ENCODE peak calls at places on chromosomes 13 and 19, in four cellular contexts. One of them, this sample, is unnamed.

GRCh38 chr19:55041627-55042343 is 3.7 kb upstream of the GP6 start:
- DNase-seq in body of pancreas: no peak
- DNase-seq in A549: no peak
- DNase-seq in heart right ventricle: no peak
- DNase-seq in this sample: no peak

GRCh38 chr13:74246398-74246975 is 112.3 kb upstream of the KLF12 start:
- DNase-seq in body of pancreas: no peak
- DNase-seq in A549: no peak
- DNase-seq in heart right ventricle: no peak
- DNase-seq in this sample: no peak

GRCh38 chr19:30696514-30696913 is 324.3 kb downstream of the ZNF536 start:
- DNase-seq in body of pancreas: peak; percentile 68
- DNase-seq in A549: peak; percentile 78
- DNase-seq in heart right ventricle: no peak
- DNase-seq in this sample: peak; percentile 34

GRCh38 chr13:23921451-23921888 is 24.2 kb upstream of the C1QTNF9B start:
- DNase-seq in body of pancreas: peak; percentile 15
- DNase-seq in A549: peak; percentile 16
- DNase-seq in heart right ventricle: no peak
- DNase-seq in this sample: peak; percentile 21

GRCh38 chr13:50365683-50366391 is 350.6 kb downstream of the KCNRG start:
- DNase-seq in body of pancreas: peak; percentile 62
- DNase-seq in A549: peak; percentile 59
- DNase-seq in heart right ventricle: no peak
- DNase-seq in this sample: peak; percentile 91

GRCh38 chr13:30108913-30109237 is 198.5 kb downstream of the KATNAL1 start:
- DNase-seq in body of pancreas: peak; percentile 91
- DNase-seq in A549: no peak
- DNase-seq in heart right ventricle: no peak
- DNase-seq in this sample: no peak

GRCh38 chr13:45238945-45239795 is 38.3 kb upstream of the KCTD4 start:
- DNase-seq in body of pancreas: no peak
- DNase-seq in A549: no peak
- DNase-seq in heart right ventricle: no peak
- DNase-seq in this sample: no peak

GRCh38 chr13:45691251-45691650 is 10.9 kb upstream of the CBY2 start:
- DNase-seq in body of pancreas: no peak
- DNase-seq in A549: no peak
- DNase-seq in heart right ventricle: no peak
- DNase-seq in this sample: no peak

GRCh38 chr19:48751835-48752510 is 468 bp downstream of the FUT1 start:
- DNase-seq in body of pancreas: no peak
- DNase-seq in A549: no peak
- DNase-seq in heart right ventricle: no peak
- DNase-seq in this sample: no peak

GRCh38 chr13:82458169-82458568 is 1424.1 kb downstream of the SLITRK1 start:
- DNase-seq in body of pancreas: no peak
- DNase-seq in A549: no peak
- DNase-seq in heart right ventricle: no peak
- DNase-seq in this sample: peak; percentile 52

GRCh38 chr13:66574606-66575005 is 655.5 kb downstream of the PCDH9 start:
- DNase-seq in body of pancreas: no peak
- DNase-seq in A549: no peak
- DNase-seq in heart right ventricle: no peak
- DNase-seq in this sample: no peak

GRCh38 chr19:3464797-3465235 is 15.5 kb downstream of the SMIM24 start:
- DNase-seq in body of pancreas: no peak
- DNase-seq in A549: peak; percentile 42
- DNase-seq in heart right ventricle: no peak
- DNase-seq in this sample: no peak

GRCh38 chr19:42386974-42387707 is 3.0 kb downstream of the CNFN start:
- DNase-seq in body of pancreas: peak; percentile 64
- DNase-seq in A549: peak; percentile 95
- DNase-seq in heart right ventricle: peak; percentile 67
- DNase-seq in this sample: peak; percentile 64

GRCh38 chr13:112462408-112462807 is 86.3 kb downstream of the SPACA7 start:
- DNase-seq in body of pancreas: no peak
- DNase-seq in A549: no peak
- DNase-seq in heart right ventricle: no peak
- DNase-seq in this sample: no peak

GRCh38 chr19:4139614-4140236 is 13.7 kb upstream of the CREB3L3 start:
- DNase-seq in body of pancreas: peak; percentile 76
- DNase-seq in A549: peak; percentile 72
- DNase-seq in heart right ventricle: peak; percentile 87
- DNase-seq in this sample: peak; percentile 76

GRCh38 chr19:48390188-48391099 is 907 bp downstream of the KDELR1 start:
- DNase-seq in body of pancreas: peak; percentile 72
- DNase-seq in A549: peak; percentile 64
- DNase-seq in heart right ventricle: peak; percentile 74
- DNase-seq in this sample: peak; percentile 57

GRCh38 chr13:111005364-111005763 is 90.5 kb upstream of the ANKRD10 start:
- DNase-seq in body of pancreas: no peak
- DNase-seq in A549: peak; percentile 31
- DNase-seq in heart right ventricle: no peak
- DNase-seq in this sample: no peak

GRCh38 chr13:69474286-69474685 is 633.3 kb upstream of the ATXN8OS start:
- DNase-seq in body of pancreas: no peak
- DNase-seq in A549: no peak
- DNase-seq in heart right ventricle: no peak
- DNase-seq in this sample: no peak

GRCh38 chr19:12789098-12789903 is 2.0 kb upstream of the JUNB start:
- DNase-seq in body of pancreas: no peak
- DNase-seq in A549: peak; percentile 53
- DNase-seq in heart right ventricle: no peak
- DNase-seq in this sample: peak; percentile 37

GRCh38 chr13:104006625-104007061 is 940.4 kb upstream of the SLC10A2 start:
- DNase-seq in body of pancreas: no peak
- DNase-seq in A549: no peak
- DNase-seq in heart right ventricle: no peak
- DNase-seq in this sample: no peak

GRCh38 chr13:29165840-29166239 is 345.7 kb downstream of the MTUS2 start:
- DNase-seq in body of pancreas: no peak
- DNase-seq in A549: no peak
- DNase-seq in heart right ventricle: no peak
- DNase-seq in this sample: no peak

GRCh38 chr13:78102121-78102677 is 183.6 kb upstream of the EDNRB start:
- DNase-seq in body of pancreas: peak; percentile 56
- DNase-seq in A549: peak; percentile 14
- DNase-seq in heart right ventricle: peak; percentile 15
- DNase-seq in this sample: peak; percentile 78

GRCh38 chr13:20188649-20189553 is 3.8 kb downstream of the GJB2 start:
- DNase-seq in body of pancreas: peak; percentile 20
- DNase-seq in A549: peak; percentile 33
- DNase-seq in heart right ventricle: no peak
- DNase-seq in this sample: no peak

GRCh38 chr13:55266644-55267043 is 1874.1 kb upstream of the PRR20A start:
- DNase-seq in body of pancreas: no peak
- DNase-seq in A549: no peak
- DNase-seq in heart right ventricle: no peak
- DNase-seq in this sample: no peak

GRCh38 chr19:53332484-53332883 is 1.1 kb upstream of the ZNF845 start:
- DNase-seq in body of pancreas: no peak
- DNase-seq in A549: no peak
- DNase-seq in heart right ventricle: no peak
- DNase-seq in this sample: no peak

GRCh38 chr13:19601749-19602725 is 31.4 kb upstream of the MPHOSPH8 start:
- DNase-seq in body of pancreas: peak; percentile 32
- DNase-seq in A549: peak; percentile 53
- DNase-seq in heart right ventricle: peak; percentile 38
- DNase-seq in this sample: peak; percentile 38

DNA sequence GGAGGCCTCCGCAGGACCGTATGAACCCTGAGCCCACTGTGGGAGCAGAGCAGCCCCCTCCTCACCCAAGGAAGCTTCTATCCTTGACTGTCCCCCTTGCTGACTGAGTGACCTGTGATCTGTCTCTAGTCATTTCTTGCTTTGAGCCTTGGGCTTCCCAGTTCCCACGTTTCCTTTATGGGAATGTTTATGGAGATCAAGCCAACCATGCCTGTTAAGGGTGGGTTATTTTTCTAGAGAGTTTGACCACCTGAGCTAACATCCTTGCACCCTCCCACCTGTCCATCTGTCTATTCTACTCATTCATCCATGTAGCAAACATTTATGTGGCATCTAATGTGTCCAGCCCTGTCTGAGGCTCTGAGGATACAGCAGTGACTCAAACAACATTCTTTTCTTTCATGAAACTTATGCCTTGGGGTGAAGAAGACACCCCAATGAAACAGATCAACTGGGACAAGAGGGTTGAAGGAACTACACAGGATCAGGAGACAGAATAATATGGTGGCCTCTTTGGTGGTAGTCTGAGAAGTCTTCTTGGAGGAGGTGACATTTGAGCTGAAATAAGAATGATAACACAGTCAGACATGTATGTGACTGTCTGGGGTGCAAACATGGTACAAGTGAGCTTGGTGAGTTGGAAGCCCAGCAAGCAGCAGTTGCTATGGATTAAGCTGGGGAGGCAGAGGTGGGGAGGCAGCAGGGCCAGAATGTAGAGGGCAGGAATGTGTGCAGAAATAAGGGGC is 30.5 kb downstream of the CERS4 start:
- DNase-seq in body of pancreas: no peak
- DNase-seq in A549: no peak
- DNase-seq in heart right ventricle: no peak
- DNase-seq in this sample: no peak
- H3K4me1 ChIP-seq in body of pancreas: peaks cover 71% of the 10 kb centered on the region
- H3K4me1 ChIP-seq in A549: no peaks in the 10 kb centered on the region
- H3K4me1 ChIP-seq in heart right ventricle: peaks cover 32% of the 10 kb centered on the region
- H3K4me1 ChIP-seq in this sample: peaks cover 10% of the 10 kb centered on the region

GRCh38 chr19:45883586-45883880 is 2.4 kb downstream of the IRF2BP1 start:
- DNase-seq in body of pancreas: no peak
- DNase-seq in A549: no peak
- DNase-seq in heart right ventricle: no peak
- DNase-seq in this sample: no peak

GRCh38 chr19:45883881-45884681 is 1.9 kb downstream of the IRF2BP1 start:
- DNase-seq in body of pancreas: no peak
- DNase-seq in A549: no peak
- DNase-seq in heart right ventricle: no peak
- DNase-seq in this sample: no peak

GRCh38 chr19:45881909-45882528 is 3.9 kb downstream of the IRF2BP1 start:
- DNase-seq in body of pancreas: peak; percentile 90
- DNase-seq in A549: no peak
- DNase-seq in heart right ventricle: no peak
- DNase-seq in this sample: no peak

GRCh38 chr19:45881082-45881908 is 4.6 kb downstream of the IRF2BP1 start:
- DNase-seq in body of pancreas: peak; percentile 77
- DNase-seq in A549: no peak
- DNase-seq in heart right ventricle: no peak
- DNase-seq in this sample: no peak

DNA sequence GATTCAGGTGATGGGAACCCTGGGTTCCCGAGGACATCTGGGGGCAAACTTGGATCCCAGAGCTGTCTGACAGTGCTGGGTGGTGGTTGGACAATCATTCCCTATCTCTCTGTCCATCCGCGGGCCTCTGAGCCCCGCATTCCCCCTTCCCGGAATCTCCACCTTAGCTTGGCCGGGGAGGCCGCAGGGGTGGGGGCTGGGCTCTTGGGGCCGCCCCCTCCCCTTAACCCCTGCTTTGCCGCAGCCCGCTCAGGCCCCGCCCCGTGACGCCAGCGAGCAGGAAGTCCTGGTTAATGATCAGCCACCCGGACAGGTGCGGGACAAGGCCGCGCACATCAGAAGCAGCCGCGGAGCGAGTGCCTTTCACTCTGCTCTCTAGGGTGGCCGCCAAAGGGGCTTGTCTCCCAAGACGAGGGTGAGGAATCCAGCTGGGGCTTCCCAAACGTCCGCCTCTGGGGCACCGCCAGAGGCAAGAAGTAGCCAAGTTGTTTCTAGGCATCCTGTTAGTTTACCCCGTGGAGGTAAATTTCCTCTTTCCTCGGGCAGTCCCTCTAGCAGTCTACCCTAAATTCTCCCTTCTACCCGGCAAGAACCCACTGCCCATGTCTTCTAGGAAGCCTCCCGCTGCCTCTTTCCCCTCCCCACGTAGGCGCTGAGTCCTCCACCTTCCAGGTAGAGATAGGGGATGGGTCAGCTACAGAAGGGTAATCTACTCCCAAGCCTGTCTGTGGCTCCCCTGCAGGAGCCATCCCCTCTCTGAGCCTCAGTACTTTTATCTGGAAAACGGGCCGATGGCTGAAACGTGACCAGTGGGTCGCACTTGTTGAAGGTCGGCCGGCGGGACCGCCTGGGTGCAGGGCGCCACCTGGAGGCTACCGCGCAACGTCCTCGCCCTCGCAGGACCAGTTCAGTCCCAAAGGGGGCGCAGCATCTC is 3.0 kb downstream of the IRF2BP1 start:
- DNase-seq in body of pancreas: peak; percentile 99
- DNase-seq in A549: peak; percentile 97
- DNase-seq in heart right ventricle: peak; percentile 80
- DNase-seq in this sample: peak; percentile 93
- TF ChIP-seq CTCF in body of pancreas: peak; percentile 98
- TF ChIP-seq CTCF in A549: peak; percentile 100
- TF ChIP-seq CTCF in heart right ventricle: peak; percentile 90
- TF ChIP-seq CTCF in this sample: peak; percentile 99

GRCh38 chr19:31983647-31984046 is 361.8 kb upstream of the ZNF507 start:
- DNase-seq in body of pancreas: no peak
- DNase-seq in A549: no peak
- DNase-seq in heart right ventricle: no peak
- DNase-seq in this sample: no peak

GRCh38 chr19:31979949-31980670 is 365.3 kb upstream of the ZNF507 start:
- DNase-seq in body of pancreas: no peak
- DNase-seq in A549: no peak
- DNase-seq in heart right ventricle: no peak
- DNase-seq in this sample: no peak

GRCh38 chr19:31979362-31979761 is 366.0 kb upstream of the ZNF507 start:
- DNase-seq in body of pancreas: no peak
- DNase-seq in A549: no peak
- DNase-seq in heart right ventricle: no peak
- DNase-seq in this sample: no peak

GRCh38 chr19:31980851-31981250 is 364.6 kb upstream of the ZNF507 start:
- DNase-seq in body of pancreas: no peak
- DNase-seq in A549: no peak
- DNase-seq in heart right ventricle: no peak
- DNase-seq in this sample: no peak

DNA sequence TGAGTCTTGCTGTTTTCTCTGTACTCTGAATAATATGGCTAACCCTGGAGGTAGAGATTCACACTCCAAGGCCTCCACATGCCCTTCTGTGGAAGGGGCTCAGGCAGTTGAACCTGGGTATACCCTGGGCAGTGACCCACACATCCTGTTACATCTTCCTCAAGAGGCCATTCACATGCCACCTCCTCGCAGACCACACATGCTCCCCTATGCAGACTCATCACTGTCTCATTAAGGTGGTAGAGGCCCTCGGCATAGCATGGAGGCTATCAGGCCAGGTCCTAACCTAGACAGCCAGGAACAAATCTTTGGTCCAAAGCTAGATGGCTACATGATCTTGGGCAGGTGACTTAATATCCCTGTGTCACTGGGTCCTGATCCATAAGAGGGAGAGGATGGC is 363.9 kb upstream of the ZNF507 start:
- DNase-seq in body of pancreas: no peak
- DNase-seq in A549: no peak
- DNase-seq in heart right ventricle: no peak
- DNase-seq in this sample: no peak
- H3K27ac ChIP-seq in body of pancreas: no peak overlapping the region
- H3K27ac ChIP-seq in A549: no peak overlapping the region
- H3K27ac ChIP-seq in heart right ventricle: no peak overlapping the region
- H3K27ac ChIP-seq in this sample: no peak overlapping the region

GRCh38 chr13:27149702-27150101 is 21.9 kb downstream of the USP12 start:
- DNase-seq in body of pancreas: no peak
- DNase-seq in A549: no peak
- DNase-seq in heart right ventricle: no peak
- DNase-seq in this sample: no peak
- H3K4me1 ChIP-seq in body of pancreas: peaks cover 24% of the 10 kb centered on the region
- H3K4me1 ChIP-seq in A549: peaks cover 7% of the 10 kb centered on the region
- H3K4me1 ChIP-seq in heart right ventricle: peaks cover 19% of the 10 kb centered on the region
- H3K4me1 ChIP-seq in this sample: no peaks in the 10 kb centered on the region